ENCODE peak calls at places on chromosomes 6 and 20, in four cellular contexts. A is K562, N is brain microvascular endothelial cell, G is psoas muscle. B is an unnamed sample.

GRCh38 chr6:118965843-118966242 is 30.9 kb upstream of the MCM9 start:
- DNase-seq in A (no peak), N (no peak), G (no peak), B (no peak)

GRCh38 chr6:168282985-168283685 is 36.4 kb downstream of the DACT2 start:
- DNase-seq in A (no peak), N (no peak), G (no peak), B (no peak)

GRCh38 chr6:23174781-23175361 is 605.5 kb downstream of the HDGFL1 start:
- DNase-seq in A (no peak), N (peak), G (no peak), B (peak)

GRCh38 chr20:32975698-32976674 is 28.2 kb downstream of the SUN5 start:
- DNase-seq in A (no peak), N (no peak), G (no peak), B (no peak)

GRCh38 chr20:3933126-3933684 is 44.0 kb downstream of the PANK2 start:
- DNase-seq in A (no peak), N (no peak), G (no peak), B (no peak)

GRCh38 chr6:19836799-19837510 is at the start of gene ID4:
- DNase-seq in A (no peak), N (peak), G (peak), B (peak)

GRCh38 chr6:13328875-13329183 is 492 bp upstream of the TBC1D7 start:
- DNase-seq in A (no peak), N (no peak), G (no peak), B (no peak)

GRCh38 chr6:69784595-69785377 is 12.0 kb downstream of the LMBRD1 start:
- DNase-seq in A (no peak), N (no peak), G (no peak), B (no peak)

GRCh38 chr6:35686873-35687557 is 1.7 kb downstream of the FKBP5 start:
- DNase-seq in A (no peak), N (no peak), G (no peak), B (no peak)

GRCh38 chr6:22152871-22153270 is 144.0 kb downstream of the PRL start:
- DNase-seq in A (no peak), N (no peak), G (no peak), B (no peak)

GRCh38 chr6:83868639-83869038 is 9.2 kb downstream of the CYB5R4 start:
- DNase-seq in A (no peak), N (peak), G (no peak), B (peak)

GRCh38 chr6:36075656-36076055 is 48.0 kb downstream of the MAPK14 start:
- DNase-seq in A (peak), N (no peak), G (no peak), B (no peak)

GRCh38 chr6:129744201-129744879 is 34.4 kb upstream of the ARHGAP18 start:
- DNase-seq in A (no peak), N (peak), G (no peak), B (peak)

GRCh38 chr20:51985013-51985415 is 182.7 kb upstream of the SALL4 start:
- DNase-seq in A (no peak), N (peak), G (no peak), B (no peak)

GRCh38 chr6:137883400-137883888 is 16.4 kb downstream of the TNFAIP3 start:
- DNase-seq in A (no peak), N (no peak), G (no peak), B (no peak)

GRCh38 chr20:1567392-1568165 is 10.1 kb upstream of the SIRPD start:
- DNase-seq in A (peak), N (peak), G (no peak), B (peak)

DNA sequence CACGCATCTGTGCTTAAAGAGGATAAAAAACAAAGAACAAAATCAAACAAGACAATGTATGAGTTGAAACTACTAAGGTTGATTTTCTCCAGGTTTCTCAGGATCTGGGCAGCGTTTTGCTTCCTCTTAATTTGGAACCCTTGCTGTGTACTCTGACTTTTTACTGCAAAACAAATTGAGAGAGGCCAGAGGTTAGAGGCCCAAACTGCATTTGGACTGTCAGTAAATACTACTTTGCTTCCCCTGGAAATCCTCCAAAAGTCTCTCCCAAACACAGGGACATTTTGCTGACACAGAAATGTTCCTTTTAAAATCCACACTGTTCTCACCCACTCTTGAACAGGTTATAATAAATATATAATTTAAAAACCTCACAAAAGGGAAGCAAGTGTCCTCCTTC is 1.1 kb downstream of the ARG1 start:
- DNase-seq in A (no peak), N (no peak), G (no peak), B (no peak)
- H3K4me3 ChIP-seq in A (no peak), N (no peak), G (no peak), B (no peak)

GRCh38 chr6:11368264-11368663 is 135.8 kb upstream of the NEDD9 start:
- DNase-seq in A (no peak), N (no peak), G (no peak), B (no peak)
- H3K27ac ChIP-seq in A (no peak), N (no peak), G (peak), B (no peak)

GRCh38 chr6:114323784-114324183 is 19.0 kb downstream of the HS3ST5 start:
- DNase-seq in A (no peak), N (no peak), G (no peak), B (no peak)

GRCh38 chr6:114327074-114327473 is 15.7 kb downstream of the HS3ST5 start:
- DNase-seq in A (no peak), N (no peak), G (no peak), B (no peak)
- TF ChIP-seq CTCF in A (no peak), N (peak), G (no peak), B (no peak)

DNA sequence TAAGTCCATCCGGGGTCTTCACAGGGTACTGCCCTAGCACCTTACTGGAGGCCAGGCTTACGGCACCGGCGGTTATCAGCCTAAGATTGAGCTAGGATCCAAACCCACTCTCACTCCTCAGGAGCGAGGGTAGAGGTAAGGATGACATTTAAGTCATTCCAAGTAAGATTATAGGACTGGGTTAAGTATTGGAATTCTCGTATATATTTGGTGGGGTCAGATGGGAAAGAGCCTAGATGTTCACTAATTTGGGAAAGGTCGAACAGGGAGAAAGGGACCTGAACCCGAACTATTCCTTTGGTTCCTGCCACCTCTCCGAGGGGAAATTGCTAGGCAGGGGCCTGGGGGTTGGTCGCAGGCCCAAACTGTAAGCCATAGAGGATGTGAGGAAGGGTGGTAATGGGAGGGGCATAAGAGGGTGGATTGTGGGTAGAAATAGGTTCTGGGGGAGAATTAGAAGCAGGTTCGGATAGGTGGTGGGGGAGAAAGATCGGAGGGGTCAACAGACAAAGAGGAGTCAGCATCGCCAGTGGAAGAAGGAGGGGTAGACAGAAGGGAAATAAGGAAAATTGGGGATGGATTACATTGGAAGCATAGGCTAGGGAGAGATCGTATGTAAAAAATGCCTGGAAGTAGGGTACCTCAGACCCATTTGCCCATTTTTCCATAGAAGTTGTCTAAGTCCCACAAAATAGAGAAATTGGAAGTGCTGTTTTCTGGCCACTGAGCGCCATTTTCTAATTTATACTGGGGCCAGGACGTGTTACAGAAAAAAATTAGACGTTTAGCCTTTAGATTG is 747.1 kb upstream of the ADGRB3 start:
- DNase-seq in A (peak), N (no peak), G (no peak), B (no peak)
- H3K4me3 ChIP-seq in A (peak), N (no peak), G (no peak), B (no peak)

GRCh38 chr6:109036588-109037320 is 57.9 kb downstream of the SESN1 start:
- DNase-seq in A (no peak), N (no peak), G (no peak), B (no peak)
- H3K27ac ChIP-seq in A (no peak), N (no peak), G (peak), B (no peak)

DNA sequence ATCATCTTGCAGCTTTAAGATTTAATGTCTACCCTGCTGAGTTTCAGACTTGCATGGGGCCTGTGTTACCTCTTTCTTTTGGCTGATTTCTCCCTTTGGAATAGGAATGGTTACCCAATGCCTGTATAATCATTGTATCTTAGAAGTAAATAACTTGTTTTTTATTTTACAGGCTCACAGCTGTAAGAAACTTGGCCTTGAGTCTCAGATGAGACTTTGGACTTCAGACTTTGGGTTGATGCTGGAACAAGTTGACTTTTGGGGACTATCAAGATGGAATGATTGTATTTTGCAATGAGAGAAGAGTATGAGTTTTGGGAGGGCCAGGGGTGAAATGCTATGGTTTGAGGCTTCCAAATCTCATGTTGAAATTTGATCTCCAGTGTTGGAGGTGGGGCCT is 34.9 kb upstream of the CAP2 start:
- DNase-seq in A (no peak), N (no peak), G (no peak), B (no peak)
- TF ChIP-seq CTCF in A (no peak), N (no peak), G (no peak), B (no peak)

DNA sequence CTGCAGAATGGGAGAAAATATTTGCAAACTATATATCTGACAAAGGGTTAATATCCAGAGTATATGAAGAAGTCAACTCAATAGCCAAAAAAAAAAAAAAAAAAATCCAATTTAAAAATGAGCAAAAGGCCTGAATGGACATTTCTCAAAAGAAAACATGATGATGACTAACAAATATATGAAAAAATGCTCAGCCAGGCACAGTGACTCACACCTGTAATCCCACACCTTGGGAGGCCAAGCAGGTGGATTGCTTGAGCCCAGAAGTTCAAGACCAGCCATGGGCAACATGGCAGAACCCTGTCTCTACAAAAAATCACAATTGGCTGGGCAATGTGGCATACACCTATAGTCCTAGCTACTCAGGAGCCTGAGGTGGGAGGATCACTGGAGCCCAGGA is 2.1 kb upstream of the ECHDC1 start:
- DNase-seq in A (no peak), N (no peak), G (no peak), B (no peak)
- H3K4me3 ChIP-seq in A (no peak), N (no peak), G (no peak), B (no peak)

DNA sequence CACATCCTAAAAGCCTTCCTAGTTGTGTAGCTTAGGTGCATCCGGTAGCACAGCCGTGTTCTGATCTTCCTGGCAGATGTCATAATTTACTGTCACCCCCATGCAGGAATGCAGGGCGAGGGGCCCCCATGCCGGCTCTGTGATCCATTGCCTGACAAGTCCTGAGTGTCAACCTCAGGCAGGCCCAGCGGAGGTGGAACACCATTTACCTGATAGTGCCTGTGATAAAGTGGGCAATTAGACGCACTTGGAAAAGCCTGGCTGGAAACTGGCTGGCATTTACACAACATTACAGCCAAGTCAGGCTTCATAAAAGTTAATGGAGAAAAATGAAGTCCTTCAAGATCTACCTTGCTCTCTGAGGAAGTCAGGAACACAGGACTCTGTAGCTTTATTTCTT is 521.4 kb upstream of the JAG1 start:
- DNase-seq in A (no peak), N (no peak), G (peak), B (no peak)
- H3K27ac ChIP-seq in A (no peak), N (no peak), G (no peak), B (peak)

DNA sequence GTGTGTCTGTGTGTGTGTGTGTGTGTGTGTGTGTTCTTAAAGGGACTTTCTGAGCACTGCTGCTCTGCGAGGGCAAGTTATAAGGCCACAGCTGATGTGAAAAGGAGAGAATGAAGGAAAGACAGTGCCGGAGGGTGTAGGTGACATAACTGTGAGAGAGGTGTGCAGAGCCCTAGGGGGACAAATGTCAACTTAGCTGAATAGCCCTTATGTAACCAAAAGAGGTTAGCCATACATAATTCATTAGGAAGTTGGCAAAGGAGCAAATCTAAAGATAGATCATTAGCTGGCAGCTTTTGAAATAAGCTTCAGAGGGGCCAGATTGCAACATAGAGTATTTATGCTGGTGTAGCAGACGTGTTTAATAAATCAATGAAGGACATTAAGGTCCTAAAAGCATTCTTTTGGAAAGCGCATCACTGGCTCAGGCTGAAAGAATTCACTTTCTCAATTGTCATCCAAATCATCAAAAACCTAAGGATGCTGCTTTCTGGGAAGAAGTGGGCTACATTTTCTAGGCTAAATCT is 81.1 kb downstream of the NDUFAF5 start:
- DNase-seq in A (no peak), N (no peak), G (no peak), B (no peak)
- TF ChIP-seq CTCF in A (no peak), N (no peak), G (no peak), B (no peak)

GRCh38 chr20:19658137-19658536 is 99.9 kb upstream of the RIN2 start:
- DNase-seq in A (no peak), N (no peak), G (peak), B (no peak)
- H3K4me3 ChIP-seq in A (no peak), N (no peak), G (no peak), B (no peak)